ENCODE peak calls at places on chromosomes 5 and 9, in four cellular contexts. L is activated CD4-positive, alpha-beta T cell treated with anti-CD3 and anti-CD28 coated beads for 48 hours; P is substantia nigra; O is pancreas. A is an unnamed sample.

GRCh38 chr9:131178382-131178781 is 53.0 kb downstream of the NUP214 start:
- DNase-seq in O (no peak), P (peak; percentile 22), L (peak; percentile 81), A (peak; percentile 73)

GRCh38 chr9:121880343-121880742 is 212.8 kb downstream of the TTLL11 start:
- DNase-seq in L (no peak), P (no peak), O (no peak), A (no peak)

GRCh38 chr5:111774525-111774924 is 17.5 kb upstream of the NREP start:
- DNase-seq in L (no peak), P (no peak), O (no peak), A (no peak)

GRCh38 chr9:136759436-136760325 is 1.6 kb upstream of the LCN8 start:
- DNase-seq in O (no peak), P (no peak), L (no peak), A (no peak)

GRCh38 chr5:157180374-157181264 is at the start of gene ITK:
- DNase-seq in O (no peak), P (no peak), L (no peak), A (no peak)

GRCh38 chr9:124032247-124032646 is 20.7 kb downstream of the LHX2 start:
- DNase-seq in L (no peak), O (no peak), P (no peak), A (no peak)

GRCh38 chr9:37417857-37418618 is 4.5 kb upstream of the GRHPR start:
- DNase-seq in L (no peak), P (no peak), O (peak; percentile 58), A (no peak)

GRCh38 chr5:107430077-107430625 is 240.6 kb downstream of the EFNA5 start:
- DNase-seq in P (no peak), L (no peak), O (no peak), A (peak; percentile 55)